ENCODE peak calls at places on chromosome 11, in ten cellular contexts. E is NB4; R is transverse colon; V is cardiac fibroblast; H is CD8-positive, alpha-beta T cell; U is spleen; G is breast epithelium; W is suprapubic skin; Z is HL-60; P is pancreas. J is an unnamed sample.

GRCh38 chr11:12397953-12398352 is 20.6 kb downstream of the PARVA start:
- DNase-seq in W (no peak), Z (no peak), P (no peak), V (peak; percentile 94), E (no peak), H (no peak), G (no peak), R (peak; percentile 50), U (no peak), J (no peak)

GRCh38 chr11:69003866-69004311 is 9.2 kb downstream of the MRGPRF start:
- DNase-seq in V (no peak), U (peak; percentile 59), H (no peak), Z (no peak), G (no peak), E (no peak), P (no peak), R (no peak), W (peak; percentile 50), J (no peak)

GRCh38 chr11:119832536-119832935 is 103.5 kb upstream of the NECTIN1 start:
- DNase-seq in Z (no peak), R (peak; percentile 70), G (no peak), W (no peak), H (no peak), U (no peak), E (no peak), V (no peak), P (peak; percentile 48), J (no peak)

GRCh38 chr11:92224394-92225205 is at the start of gene FAT3:
- DNase-seq in P (no peak), V (peak; percentile 37), W (no peak), U (no peak), R (no peak), G (no peak), Z (no peak), E (no peak), H (no peak), J (peak; percentile 32)

GRCh38 chr11:83389975-83390374 is 103.8 kb upstream of the CCDC90B start:
- DNase-seq in R (no peak), H (no peak), P (no peak), W (no peak), Z (no peak), E (no peak), V (no peak), G (no peak), U (no peak), J (no peak)

GRCh38 chr11:119540370-119541125 is 117.6 kb upstream of the THY1 start:
- DNase-seq in P (no peak), G (no peak), W (peak; percentile 39), H (no peak), R (no peak), U (peak; percentile 54), E (no peak), Z (no peak), V (no peak), J (no peak)

GRCh38 chr11:70203749-70204465 is 811 bp downstream of the FADD start:
- DNase-seq in P (peak; percentile 65), V (peak; percentile 95), E (peak; percentile 91), G (peak; percentile 67), W (peak; percentile 84), Z (peak; percentile 59), H (peak; percentile 86), R (peak; percentile 84), U (peak; percentile 85), J (peak; percentile 79)

GRCh38 chr11:45778341-45778740 is 26.6 kb upstream of the SLC35C1 start:
- DNase-seq in V (no peak), U (no peak), E (no peak), P (no peak), R (no peak), H (no peak), W (no peak), Z (no peak), G (no peak), J (no peak)

GRCh38 chr11:14248577-14248976 is 110.4 kb downstream of the RRAS2 start:
- DNase-seq in Z (no peak), P (no peak), H (no peak), G (no peak), U (no peak), W (no peak), R (no peak), E (no peak), V (no peak), J (no peak)

GRCh38 chr11:643849-644738 is 7.0 kb downstream of the DRD4 start:
- DNase-seq in P (no peak), U (no peak), W (no peak), E (no peak), G (no peak), V (no peak), H (no peak), Z (no peak), R (no peak), J (no peak)

GRCh38 chr11:76512851-76513653 is 68.2 kb downstream of the EMSY start:
- DNase-seq in Z (no peak), H (no peak), V (peak; percentile 64), P (no peak), R (no peak), G (no peak), E (peak; percentile 15), U (no peak), W (no peak), J (no peak)

GRCh38 chr11:38824573-38824972 is 2226.5 kb upstream of the RAG2 start:
- DNase-seq in W (no peak), R (no peak), Z (peak; percentile 3), G (no peak), E (peak; percentile 43), V (peak; percentile 49), U (no peak), H (no peak), P (no peak), J (no peak)

GRCh38 chr11:134124660-134125451 is 56.0 kb downstream of the JAM3 start:
- DNase-seq in W (no peak), V (peak; percentile 76), H (no peak), E (no peak), G (no peak), U (peak; percentile 76), P (peak; percentile 21), R (no peak), Z (no peak), J (no peak)

GRCh38 chr11:109864161-109864661 is 229.0 kb upstream of the ZC3H12C start:
- DNase-seq in G (no peak), P (no peak), R (no peak), Z (no peak), W (no peak), H (no peak), V (no peak), U (no peak), E (no peak), J (peak; percentile 74)

GRCh38 chr11:35077709-35078695 is 61.0 kb upstream of the CD44 start:
- DNase-seq in W (no peak), G (no peak), E (peak; percentile 87), R (no peak), V (peak; percentile 74), Z (no peak), H (peak; percentile 33), P (no peak), U (no peak), J (no peak)

GRCh38 chr11:86664930-86665329 is 7.5 kb downstream of the ME3 start:
- DNase-seq in W (no peak), P (no peak), H (no peak), R (no peak), Z (no peak), E (no peak), G (no peak), U (no peak), V (no peak), J (no peak)

GRCh38 chr11:120546312-120547205 is 35.0 kb downstream of the GRIK4 start:
- DNase-seq in P (peak; percentile 79), U (no peak), W (peak; percentile 78), H (no peak), G (peak; percentile 68), V (peak; percentile 91), E (no peak), Z (no peak), R (peak; percentile 24), J (no peak)

GRCh38 chr11:33835143-33835878 is 56.6 kb downstream of the LMO2 start:
- DNase-seq in R (no peak), V (peak; percentile 77), P (no peak), W (no peak), E (peak; percentile 68), H (no peak), G (no peak), U (no peak), Z (no peak), J (no peak)
- TF ChIP-seq CTCF in R (peak; percentile 18), V (peak; percentile 27), P (no peak), W (no peak), E (no peak), H (peak; percentile 21), G (peak; percentile 16), U (peak; percentile 23), Z (no peak), J (no peak)

DNA sequence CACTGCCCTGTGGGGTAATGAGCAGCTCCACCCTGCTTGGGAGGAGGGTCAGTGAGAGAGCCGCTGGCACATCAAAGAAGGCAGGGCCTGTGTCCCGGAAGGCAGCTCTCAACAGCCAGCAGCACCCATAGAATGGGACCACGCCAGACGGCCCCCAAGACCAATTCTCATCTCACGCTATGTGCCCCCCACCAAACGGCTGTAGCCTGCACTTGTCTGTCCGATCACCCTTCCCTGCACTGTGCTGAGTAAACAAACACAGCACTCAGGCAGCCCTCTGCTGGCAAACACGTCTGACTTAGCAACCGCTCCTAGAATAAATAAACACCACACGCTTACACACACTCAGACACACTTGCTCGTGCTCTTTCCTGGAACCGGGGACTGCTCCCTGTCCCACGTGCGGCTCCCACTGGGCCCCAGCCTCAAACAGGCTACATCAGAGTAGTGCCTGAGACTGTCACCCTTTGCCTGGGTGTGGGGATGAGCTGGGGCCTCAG is 53.2 kb upstream of the CDON start:
- DNase-seq in W (peak; percentile 88), E (no peak), R (peak; percentile 73), H (no peak), U (peak; percentile 62), G (peak; percentile 75), P (peak; percentile 74), V (peak; percentile 44), Z (no peak), J (no peak)
- TF ChIP-seq CTCF in W (peak; percentile 25), E (no peak), R (peak; percentile 59), H (no peak), U (no peak), G (peak; percentile 23), P (no peak), V (no peak), Z (no peak), J (no peak)

GRCh38 chr11:59283825-59284772 is 71.4 kb upstream of the MPEG1 start:
- DNase-seq in Z (peak; percentile 20), U (no peak), G (peak; percentile 46), W (no peak), P (peak; percentile 38), E (peak; percentile 64), R (peak; percentile 45), V (peak; percentile 69), H (peak; percentile 30), J (peak; percentile 52)
- TF ChIP-seq CTCF in Z (peak; percentile 93), U (peak; percentile 93), G (peak; percentile 84), W (peak; percentile 68), P (peak; percentile 59), E (peak; percentile 83), R (peak; percentile 86), V (peak; percentile 75), H (peak; percentile 65), J (peak; percentile 82)

DNA sequence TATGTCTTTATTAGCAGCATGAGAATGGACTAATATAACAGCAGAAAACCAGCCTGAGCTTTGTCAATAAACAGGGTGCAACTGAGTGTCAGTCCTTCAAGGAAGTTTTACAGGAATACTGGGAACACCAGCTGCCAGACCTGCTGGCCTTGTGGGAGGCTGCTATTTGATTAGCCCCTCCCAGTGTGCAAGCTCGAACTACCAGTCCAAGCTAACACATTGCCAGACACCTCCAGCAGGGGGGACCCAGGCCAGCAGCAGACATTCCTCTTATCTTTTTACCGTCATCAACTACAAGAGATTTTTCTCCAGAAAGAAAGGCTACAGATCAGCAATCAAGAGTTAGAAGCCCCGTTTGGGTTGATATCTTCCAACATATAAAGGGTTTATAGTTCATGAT is 942.8 kb upstream of the TENM4 start:
- DNase-seq in Z (no peak), G (no peak), V (no peak), E (no peak), U (no peak), R (peak; percentile 15), W (no peak), H (no peak), P (no peak), J (no peak)
- TF ChIP-seq CTCF in Z (no peak), G (no peak), V (no peak), E (no peak), U (no peak), R (no peak), W (no peak), H (no peak), P (no peak), J (no peak)